ENCODE peak calls at places on chromosomes 7 and 10, in five cellular contexts. J is BJ, S is HFFc6, Y is adrenal gland, X is ovary. H is an unnamed sample.

GRCh38 chr10:109934958-109935793 is 11.9 kb upstream of the XPNPEP1 start:
- DNase-seq in S (peak; percentile 43), X (no peak), Y (no peak), J (no peak), H (no peak)

GRCh38 chr7:1943326-1943725 is 273.2 kb downstream of the ELFN1 start:
- DNase-seq in X (no peak), J (no peak), S (no peak), Y (no peak), H (no peak)

GRCh38 chr7:125025620-125026019 is 96.0 kb upstream of the POT1 start:
- DNase-seq in Y (no peak), S (no peak), J (no peak), X (no peak), H (no peak)

GRCh38 chr7:116576350-116577319 is 51.8 kb downstream of the CAV1 start:
- DNase-seq in Y (no peak), S (peak; percentile 95), J (peak; percentile 91), X (no peak), H (peak; percentile 87)

GRCh38 chr7:95558866-95559265 is 37.5 kb downstream of the PDK4 start:
- DNase-seq in X (no peak), J (no peak), S (no peak), Y (no peak), H (no peak)

GRCh38 chr10:123135415-123136141 is at the start of gene HMX3:
- DNase-seq in S (no peak), J (no peak), X (no peak), Y (no peak), H (no peak)

GRCh38 chr10:67780759-67781538 is 57.0 kb downstream of the DNAJC12 start:
- DNase-seq in X (no peak), Y (no peak), S (no peak), J (no peak), H (no peak)

GRCh38 chr7:129798616-129799349 is 154.0 kb downstream of the UBE2H start:
- DNase-seq in X (no peak), S (no peak), J (no peak), Y (no peak), H (no peak)

GRCh38 chr7:65840446-65840845 is 32.4 kb upstream of the VKORC1L1 start:
- DNase-seq in S (no peak), J (no peak), Y (peak; percentile 24), X (no peak), H (no peak)

GRCh38 chr7:25849361-25850184 is 302.4 kb upstream of the NFE2L3 start:
- DNase-seq in J (peak; percentile 68), Y (peak; percentile 60), S (peak; percentile 63), X (peak; percentile 44), H (peak; percentile 68)

GRCh38 chr10:104417629-104418292 is 64.1 kb downstream of the CFAP58 start:
- DNase-seq in Y (no peak), X (no peak), S (no peak), J (no peak), H (no peak)

GRCh38 chr10:104413528-104413927 is 59.9 kb downstream of the CFAP58 start:
- DNase-seq in J (no peak), Y (no peak), S (no peak), X (no peak), H (no peak)

GRCh38 chr10:104416851-104417250 is 63.2 kb downstream of the CFAP58 start:
- DNase-seq in Y (no peak), S (no peak), J (no peak), X (no peak), H (no peak)

GRCh38 chr10:104415526-104416165 is 62.0 kb downstream of the CFAP58 start:
- DNase-seq in Y (no peak), S (no peak), X (no peak), J (no peak), H (no peak)
- TF ChIP-seq CTCF in Y (no peak), S (no peak), X (no peak), J (no peak), H (no peak)

GRCh38 chr7:50742401-50742800 is 40.3 kb downstream of the GRB10 start:
- DNase-seq in X (no peak), Y (no peak), J (no peak), S (no peak), H (no peak)
- TF ChIP-seq CTCF in X (no peak), Y (no peak), J (no peak), S (no peak), H (no peak)

GRCh38 chr7:637826-638225 is 88.7 kb upstream of the DNAAF5 start:
- DNase-seq in Y (no peak), J (no peak), S (no peak), X (no peak), H (no peak)

GRCh38 chr7:633381-634018 is 93.0 kb upstream of the DNAAF5 start:
- DNase-seq in J (no peak), X (no peak), Y (no peak), S (no peak), H (no peak)

GRCh38 chr7:638256-639011 is 88.1 kb upstream of the DNAAF5 start:
- DNase-seq in Y (no peak), J (no peak), X (no peak), S (no peak), H (no peak)

GRCh38 chr7:635227-635626 is 91.3 kb upstream of the DNAAF5 start:
- DNase-seq in S (no peak), X (no peak), Y (no peak), J (no peak), H (no peak)

GRCh38 chr7:636396-636795 is 90.1 kb upstream of the DNAAF5 start:
- DNase-seq in S (peak; percentile 22), J (no peak), Y (no peak), X (no peak), H (no peak)
- TF ChIP-seq CTCF in S (peak; percentile 66), J (peak; percentile 60), Y (peak; percentile 24), X (no peak), H (peak; percentile 34)

GRCh38 chr10:75845538-75845937 is 414.1 kb downstream of the LRMDA start:
- DNase-seq in X (no peak), Y (no peak), J (no peak), S (no peak), H (no peak)
- TF ChIP-seq CTCF in X (no peak), Y (no peak), J (no peak), S (no peak), H (no peak)

DNA sequence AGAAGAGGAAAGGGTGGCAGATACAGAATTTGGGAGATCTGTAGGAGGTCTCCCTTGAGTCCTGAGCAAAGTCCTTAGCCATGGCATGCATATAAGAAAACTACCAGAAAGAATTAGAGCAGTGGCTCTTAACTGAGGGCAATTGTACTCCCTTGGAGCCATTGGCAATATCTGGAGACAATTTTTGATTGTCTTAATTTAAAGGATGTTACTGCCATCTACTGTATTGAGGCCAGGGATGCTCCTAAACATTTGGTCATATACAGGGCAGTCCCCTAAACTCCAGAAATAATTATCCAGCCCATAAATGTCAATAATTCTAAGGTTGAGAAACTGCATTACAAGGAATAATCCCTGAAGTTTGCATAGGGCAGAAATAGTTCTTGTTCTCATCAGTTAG is 136.4 kb upstream of the ODAD2 start:
- DNase-seq in S (peak; percentile 55), X (no peak), J (no peak), Y (no peak), H (no peak)
- TF ChIP-seq CTCF in S (peak; percentile 62), X (no peak), J (peak; percentile 27), Y (no peak), H (peak; percentile 13)